ENCODE peak calls at places on chromosomes 2 and 18, in four cellular contexts. N, R, V and X are unnamed samples.

GRCh38 chr2:904243-905024 is 46.2 kb upstream of the SNTG2 start:
- DNase-seq in N (no peak), V (no peak), R (peak), X (no peak)

GRCh38 chr2:181231886-181232644 is 225.1 kb upstream of the ITGA4 start:
- DNase-seq in V (no peak), R (no peak), N (peak), X (no peak)

GRCh38 chr2:239181074-239181581 is 219.7 kb downstream of the HDAC4 start:
- DNase-seq in R (no peak), V (no peak), N (no peak), X (peak)

GRCh38 chr2:56291711-56292110 is 107.9 kb downstream of the CCDC85A start:
- DNase-seq in V (no peak), R (no peak), N (peak), X (no peak)

GRCh38 chr18:63132819-63133200 is 186.8 kb downstream of the BCL2 start:
- DNase-seq in N (no peak), R (peak), V (no peak), X (no peak)

GRCh38 chr18:49898421-49898820 is 85.1 kb upstream of the ACAA2 start:
- DNase-seq in R (no peak), V (peak), N (peak), X (peak)

GRCh38 chr2:170533156-170533555 is 182.0 kb upstream of the SP5 start:
- DNase-seq in V (no peak), N (no peak), R (no peak), X (no peak)

GRCh38 chr2:26001743-26002341 is 19.5 kb upstream of the KIF3C start:
- DNase-seq in R (no peak), V (no peak), N (peak), X (peak)

GRCh38 chr2:102392096-102392495 is 30.9 kb upstream of the IL18RAP start:
- DNase-seq in N (no peak), R (no peak), V (no peak), X (no peak)